ENCODE peak calls at places on chromosomes 7 and 10, in five cellular contexts. E is RCC 7860, A is fibroblast of villous mesenchyme, Z is T-helper 9 cell, P is SHP77 treated with DMSO at 0.1 percent for 48 hours. Q is an unnamed sample.

GRCh38 chr10:66931340-66931948 is 5.6 kb downstream of the LRRTM3 start:
- DNase-seq in E (peak), A (peak), Z (no peak), P (no peak), Q (peak)

GRCh38 chr10:48209246-48209645 is 65.2 kb downstream of the FRMPD2 start:
- DNase-seq in E (no peak), A (peak), Z (no peak), P (no peak), Q (no peak)

GRCh38 chr7:50335795-50336754 is 31.6 kb downstream of the IKZF1 start:
- DNase-seq in E (no peak), A (no peak), Z (peak), P (no peak), Q (no peak)

GRCh38 chr7:74092964-74093339 is 9.3 kb downstream of the LIMK1 start:
- DNase-seq in E (no peak), A (peak), Z (no peak), P (no peak), Q (no peak)

GRCh38 chr7:99112097-99112496 is 31.8 kb downstream of the SMURF1 start:
- DNase-seq in E (no peak), A (peak), Z (no peak), P (no peak), Q (no peak)

GRCh38 chr10:44706745-44707144 is 204.4 kb upstream of the TMEM72 start:
- DNase-seq in E (peak), A (peak), Z (no peak), P (no peak), Q (peak)

GRCh38 chr10:111249925-111250324 is 173.1 kb downstream of the ADRA2A start:
- DNase-seq in E (no peak), A (no peak), Z (no peak), P (no peak), Q (no peak)

GRCh38 chr7:50261593-50261992 is 42.9 kb upstream of the IKZF1 start:
- DNase-seq in E (no peak), A (no peak), Z (no peak), P (no peak), Q (no peak)

GRCh38 chr7:128923411-128923800 is 12.9 kb upstream of the KCP start:
- DNase-seq in E (no peak), A (no peak), Z (no peak), P (no peak), Q (no peak)

GRCh38 chr10:49595003-49595712 is 15.0 kb upstream of the SLC18A3 start:
- DNase-seq in E (no peak), A (no peak), Z (no peak), P (no peak), Q (no peak)

GRCh38 chr10:123349203-123349602 is 195.0 kb downstream of the BUB3 start:
- DNase-seq in E (no peak), A (no peak), Z (no peak), P (no peak), Q (no peak)

GRCh38 chr7:57775396-57776088 is 325.6 kb downstream of the ZNF716 start:
- DNase-seq in E (no peak), A (no peak), Z (no peak), P (no peak), Q (no peak)

GRCh38 chr10:126930506-126931458 is 25.6 kb downstream of the DOCK1 start:
- DNase-seq in E (no peak), A (peak), Z (no peak), P (no peak), Q (no peak)

GRCh38 chr7:143882020-143882610 is 19.9 kb downstream of the TCAF1 start:
- DNase-seq in E (no peak), A (peak), Z (no peak), P (no peak), Q (no peak)

GRCh38 chr10:24104895-24105294 is 104.0 kb upstream of the KIAA1217 start:
- DNase-seq in E (no peak), A (no peak), Z (no peak), P (no peak), Q (no peak)

GRCh38 chr7:4550117-4550516 is 132.0 kb upstream of the FOXK1 start:
- DNase-seq in E (no peak), A (no peak), Z (no peak), P (no peak), Q (no peak)

GRCh38 chr7:50781371-50781770 is 1.3 kb downstream of the GRB10 start:
- DNase-seq in E (no peak), A (no peak), Z (no peak), P (no peak), Q (no peak)

GRCh38 chr7:94249631-94250030 is 145.1 kb upstream of the COL1A2 start:
- DNase-seq in E (no peak), A (no peak), Z (no peak), P (no peak), Q (no peak)

GRCh38 chr7:28096713-28097112 is 83.9 kb downstream of the JAZF1 start:
- DNase-seq in E (peak), A (peak), Z (peak), P (peak), Q (peak)

GRCh38 chr10:48448796-48449195 is 142.3 kb downstream of the MAPK8 start:
- DNase-seq in E (peak), A (no peak), Z (no peak), P (no peak), Q (peak)

GRCh38 chr10:110666673-110667072 is 22.5 kb downstream of the RBM20 start:
- DNase-seq in E (no peak), A (no peak), Z (no peak), P (no peak), Q (no peak)

GRCh38 chr10:44804661-44805060 is 106.5 kb upstream of the TMEM72 start:
- DNase-seq in E (no peak), A (peak), Z (no peak), P (no peak), Q (no peak)

GRCh38 chr7:151857412-151857811 is 19.5 kb downstream of the PRKAG2 start:
- DNase-seq in E (no peak), A (no peak), Z (no peak), P (no peak), Q (no peak)

GRCh38 chr10:132889556-132889955 is 52.8 kb downstream of the CFAP46 start:
- DNase-seq in E (no peak), A (no peak), Z (no peak), P (no peak), Q (no peak)

GRCh38 chr10:79295593-79295992 is 51.7 kb upstream of the PPIF start:
- DNase-seq in E (peak), A (peak), Z (no peak), P (no peak), Q (no peak)

GRCh38 chr10:123555616-123556015 is 110.5 kb upstream of the GPR26 start:
- DNase-seq in E (no peak), A (no peak), Z (no peak), P (no peak), Q (no peak)

GRCh38 chr10:58590152-58590551 is 77.5 kb downstream of the BICC1 start:
- DNase-seq in E (peak), A (peak), Z (no peak), P (no peak), Q (peak)

GRCh38 chr7:45103958-45104843 is 7.3 kb downstream of the TBRG4 start:
- DNase-seq in E (no peak), A (no peak), Z (no peak), P (no peak), Q (no peak)